ENCODE peak calls at places on chromosomes 12 and 14, in nine cellular contexts. One of them, this sample, is unnamed.

GRCh38 chr14:85437143-85437542 is 92.8 kb upstream of the FLRT2 start:
- DNase-seq in neural progenitor cell: no peak
- DNase-seq in AG09309: no peak
- DNase-seq in choroid plexus epithelial cell: peak
- DNase-seq in fibroblast of pulmonary artery: peak
- DNase-seq in AG10803: peak
- DNase-seq in mucosa of descending colon: no peak
- DNase-seq in mammary epithelial cell: peak
- DNase-seq in dorsolateral prefrontal cortex: no peak
- DNase-seq in this sample: peak

GRCh38 chr14:85534435-85534834 is 4.5 kb downstream of the FLRT2 start:
- DNase-seq in neural progenitor cell: peak
- DNase-seq in fibroblast of pulmonary artery: peak
- DNase-seq in AG09309: no peak
- DNase-seq in dorsolateral prefrontal cortex: no peak
- DNase-seq in AG10803: no peak
- DNase-seq in mucosa of descending colon: no peak
- DNase-seq in choroid plexus epithelial cell: peak
- DNase-seq in mammary epithelial cell: peak
- DNase-seq in this sample: no peak

GRCh38 chr12:78057075-78057474 is 226.4 kb downstream of the NAV3 start:
- DNase-seq in neural progenitor cell: no peak
- DNase-seq in mucosa of descending colon: no peak
- DNase-seq in mammary epithelial cell: no peak
- DNase-seq in fibroblast of pulmonary artery: no peak
- DNase-seq in AG10803: no peak
- DNase-seq in dorsolateral prefrontal cortex: no peak
- DNase-seq in choroid plexus epithelial cell: no peak
- DNase-seq in AG09309: no peak
- DNase-seq in this sample: no peak

GRCh38 chr12:13197526-13198141 is 1.1 kb downstream of the EMP1 start:
- DNase-seq in choroid plexus epithelial cell: no peak
- DNase-seq in mucosa of descending colon: no peak
- DNase-seq in AG09309: no peak
- DNase-seq in AG10803: peak
- DNase-seq in fibroblast of pulmonary artery: peak
- DNase-seq in mammary epithelial cell: no peak
- DNase-seq in neural progenitor cell: no peak
- DNase-seq in dorsolateral prefrontal cortex: no peak
- DNase-seq in this sample: peak

GRCh38 chr12:107651867-107652449 is 33.6 kb upstream of the PWP1 start:
- DNase-seq in mammary epithelial cell: peak
- DNase-seq in AG09309: no peak
- DNase-seq in dorsolateral prefrontal cortex: no peak
- DNase-seq in neural progenitor cell: no peak
- DNase-seq in choroid plexus epithelial cell: no peak
- DNase-seq in mucosa of descending colon: no peak
- DNase-seq in AG10803: no peak
- DNase-seq in fibroblast of pulmonary artery: no peak
- DNase-seq in this sample: no peak

GRCh38 chr12:26097046-26097878 is 27.6 kb downstream of the BHLHE41 start:
- DNase-seq in mammary epithelial cell: peak
- DNase-seq in fibroblast of pulmonary artery: peak
- DNase-seq in neural progenitor cell: peak
- DNase-seq in mucosa of descending colon: peak
- DNase-seq in AG10803: peak
- DNase-seq in dorsolateral prefrontal cortex: peak
- DNase-seq in choroid plexus epithelial cell: peak
- DNase-seq in AG09309: peak
- DNase-seq in this sample: peak

GRCh38 chr12:106114084-106115068 is 24.4 kb downstream of the NUAK1 start:
- DNase-seq in fibroblast of pulmonary artery: peak
- DNase-seq in neural progenitor cell: no peak
- DNase-seq in mammary epithelial cell: peak
- DNase-seq in choroid plexus epithelial cell: no peak
- DNase-seq in dorsolateral prefrontal cortex: no peak
- DNase-seq in AG10803: peak
- DNase-seq in mucosa of descending colon: no peak
- DNase-seq in AG09309: no peak
- DNase-seq in this sample: peak

GRCh38 chr12:132004946-132005345 is 55.2 kb downstream of the EP400 start:
- DNase-seq in neural progenitor cell: no peak
- DNase-seq in AG10803: no peak
- DNase-seq in mammary epithelial cell: no peak
- DNase-seq in fibroblast of pulmonary artery: no peak
- DNase-seq in mucosa of descending colon: no peak
- DNase-seq in dorsolateral prefrontal cortex: no peak
- DNase-seq in choroid plexus epithelial cell: no peak
- DNase-seq in AG09309: no peak
- DNase-seq in this sample: no peak

GRCh38 chr14:92847220-92848148 is 53.4 kb downstream of the GOLGA5 start:
- DNase-seq in dorsolateral prefrontal cortex: no peak
- DNase-seq in choroid plexus epithelial cell: no peak
- DNase-seq in AG09309: no peak
- DNase-seq in AG10803: no peak
- DNase-seq in fibroblast of pulmonary artery: no peak
- DNase-seq in mammary epithelial cell: no peak
- DNase-seq in mucosa of descending colon: no peak
- DNase-seq in neural progenitor cell: no peak
- DNase-seq in this sample: no peak

GRCh38 chr14:101313268-101313667 is 248.0 kb upstream of the DIO3 start:
- DNase-seq in mammary epithelial cell: no peak
- DNase-seq in fibroblast of pulmonary artery: no peak
- DNase-seq in choroid plexus epithelial cell: no peak
- DNase-seq in AG10803: no peak
- DNase-seq in neural progenitor cell: peak
- DNase-seq in dorsolateral prefrontal cortex: no peak
- DNase-seq in AG09309: no peak
- DNase-seq in mucosa of descending colon: no peak
- DNase-seq in this sample: no peak

GRCh38 chr12:111754671-111755070 is 12.1 kb upstream of the ALDH2 start:
- DNase-seq in choroid plexus epithelial cell: no peak
- DNase-seq in fibroblast of pulmonary artery: no peak
- DNase-seq in mammary epithelial cell: no peak
- DNase-seq in neural progenitor cell: no peak
- DNase-seq in mucosa of descending colon: no peak
- DNase-seq in dorsolateral prefrontal cortex: no peak
- DNase-seq in AG10803: no peak
- DNase-seq in AG09309: no peak
- DNase-seq in this sample: no peak

GRCh38 chr12:58425481-58426392 is 484.4 kb downstream of the ATP23 start:
- DNase-seq in AG09309: peak
- DNase-seq in dorsolateral prefrontal cortex: no peak
- DNase-seq in mucosa of descending colon: peak
- DNase-seq in AG10803: peak
- DNase-seq in mammary epithelial cell: peak
- DNase-seq in fibroblast of pulmonary artery: peak
- DNase-seq in choroid plexus epithelial cell: peak
- DNase-seq in neural progenitor cell: peak
- DNase-seq in this sample: peak

GRCh38 chr14:68506021-68506644 is 286.7 kb downstream of the ZFP36L1 start:
- DNase-seq in AG10803: peak
- DNase-seq in mammary epithelial cell: peak
- DNase-seq in neural progenitor cell: peak
- DNase-seq in mucosa of descending colon: no peak
- DNase-seq in AG09309: peak
- DNase-seq in fibroblast of pulmonary artery: peak
- DNase-seq in choroid plexus epithelial cell: peak
- DNase-seq in dorsolateral prefrontal cortex: no peak
- DNase-seq in this sample: peak

GRCh38 chr14:30375280-30375892 is 183.6 kb upstream of the G2E3 start:
- DNase-seq in fibroblast of pulmonary artery: peak
- DNase-seq in mammary epithelial cell: peak
- DNase-seq in neural progenitor cell: peak
- DNase-seq in dorsolateral prefrontal cortex: no peak
- DNase-seq in choroid plexus epithelial cell: peak
- DNase-seq in mucosa of descending colon: peak
- DNase-seq in AG09309: peak
- DNase-seq in AG10803: peak
- DNase-seq in this sample: peak

GRCh38 chr12:125330645-125331341 is 265.6 kb downstream of the AACS start:
- DNase-seq in AG09309: no peak
- DNase-seq in AG10803: peak
- DNase-seq in fibroblast of pulmonary artery: peak
- DNase-seq in choroid plexus epithelial cell: peak
- DNase-seq in neural progenitor cell: peak
- DNase-seq in dorsolateral prefrontal cortex: peak
- DNase-seq in mucosa of descending colon: peak
- DNase-seq in mammary epithelial cell: peak
- DNase-seq in this sample: peak

GRCh38 chr12:52837341-52837741 is 3.2 kb upstream of the KRT79 start:
- DNase-seq in mucosa of descending colon: no peak
- DNase-seq in neural progenitor cell: no peak
- DNase-seq in choroid plexus epithelial cell: peak
- DNase-seq in fibroblast of pulmonary artery: peak
- DNase-seq in AG09309: peak
- DNase-seq in AG10803: peak
- DNase-seq in dorsolateral prefrontal cortex: no peak
- DNase-seq in mammary epithelial cell: peak
- DNase-seq in this sample: peak

DNA sequence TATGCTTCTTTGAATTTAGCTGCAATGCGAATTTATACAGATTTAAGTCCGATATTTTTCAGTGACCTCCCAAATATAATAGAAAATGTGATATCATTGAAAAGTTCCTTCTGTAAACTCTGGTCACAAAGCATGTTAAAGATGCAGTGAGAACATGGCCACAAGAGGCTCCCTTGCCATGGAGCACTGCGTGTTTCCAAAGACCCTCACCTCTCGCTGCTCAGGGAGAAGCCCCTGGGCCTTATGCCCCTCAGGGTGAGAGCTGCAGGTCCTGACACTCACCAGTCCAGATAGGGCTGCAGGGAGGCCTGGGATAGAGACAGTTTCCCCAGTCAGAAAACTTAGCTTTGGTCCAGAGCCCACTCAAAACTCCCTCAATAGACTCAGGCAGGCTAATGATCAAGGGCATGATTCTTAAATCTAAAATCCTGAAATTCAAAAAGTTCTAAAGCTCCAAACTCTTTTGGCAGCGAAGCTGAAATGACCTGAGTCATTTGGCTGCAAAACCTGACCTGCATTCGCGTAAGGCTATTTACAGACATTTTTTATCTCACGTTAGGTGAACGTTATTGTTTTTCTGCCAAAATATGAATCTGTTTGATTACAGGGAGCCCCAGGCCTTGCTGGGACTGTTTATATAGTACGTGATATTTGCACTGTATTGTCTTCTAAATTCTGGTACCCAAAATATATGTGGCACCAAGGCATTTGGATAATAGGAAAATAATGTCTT is 67.8 kb downstream of the CAPZA3 start:
- DNase-seq in mammary epithelial cell: no peak
- DNase-seq in AG09309: no peak
- DNase-seq in choroid plexus epithelial cell: no peak
- DNase-seq in fibroblast of pulmonary artery: no peak
- DNase-seq in neural progenitor cell: peak
- DNase-seq in dorsolateral prefrontal cortex: no peak
- DNase-seq in mucosa of descending colon: no peak
- DNase-seq in AG10803: no peak
- DNase-seq in this sample: no peak
- TF ChIP-seq CTCF in mammary epithelial cell: no peak
- TF ChIP-seq CTCF in AG09309: no peak
- TF ChIP-seq CTCF in choroid plexus epithelial cell: peak
- TF ChIP-seq CTCF in fibroblast of pulmonary artery: peak
- TF ChIP-seq CTCF in neural progenitor cell: peak
- TF ChIP-seq CTCF in dorsolateral prefrontal cortex: no peak
- TF ChIP-seq CTCF in mucosa of descending colon: no peak
- TF ChIP-seq CTCF in AG10803: no peak
- TF ChIP-seq CTCF in this sample: peak

DNA sequence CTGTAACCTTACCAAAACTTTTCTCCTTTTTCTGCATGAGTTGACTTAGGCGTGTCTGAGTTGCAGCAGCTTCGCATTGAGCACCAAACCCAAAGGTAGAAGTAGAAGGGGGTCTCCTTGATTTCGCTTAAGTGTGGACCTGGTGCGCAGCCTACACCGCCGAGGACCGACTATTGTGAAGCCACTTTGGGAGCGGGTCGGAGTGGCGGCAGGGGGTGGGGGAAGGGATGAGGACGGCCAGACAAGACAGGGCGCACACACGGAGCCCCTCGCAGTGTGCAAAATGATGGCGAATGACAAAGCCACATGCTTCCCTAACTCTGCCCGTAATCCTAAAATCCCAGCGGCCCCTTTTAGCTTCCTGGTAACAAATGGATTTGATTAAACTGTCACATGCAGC is 1.1 kb downstream of the LMO3 start:
- DNase-seq in mucosa of descending colon: peak
- DNase-seq in mammary epithelial cell: no peak
- DNase-seq in AG10803: no peak
- DNase-seq in neural progenitor cell: peak
- DNase-seq in choroid plexus epithelial cell: no peak
- DNase-seq in AG09309: no peak
- DNase-seq in fibroblast of pulmonary artery: no peak
- DNase-seq in dorsolateral prefrontal cortex: no peak
- DNase-seq in this sample: no peak
- H3K4me3 ChIP-seq in mucosa of descending colon: no peak
- H3K4me3 ChIP-seq in mammary epithelial cell: no peak
- H3K4me3 ChIP-seq in AG10803: no peak
- H3K4me3 ChIP-seq in neural progenitor cell: peak
- H3K4me3 ChIP-seq in choroid plexus epithelial cell: no peak
- H3K4me3 ChIP-seq in AG09309: no peak
- H3K4me3 ChIP-seq in fibroblast of pulmonary artery: peak
- H3K4me3 ChIP-seq in dorsolateral prefrontal cortex: peak
- H3K4me3 ChIP-seq in this sample: peak

GRCh38 chr12:49188916-49189367 is at the start of gene TUBA1A:
- DNase-seq in neural progenitor cell: peak
- DNase-seq in mammary epithelial cell: peak
- DNase-seq in dorsolateral prefrontal cortex: peak
- DNase-seq in AG09309: peak
- DNase-seq in choroid plexus epithelial cell: peak
- DNase-seq in mucosa of descending colon: peak
- DNase-seq in fibroblast of pulmonary artery: peak
- DNase-seq in AG10803: peak
- DNase-seq in this sample: peak
- TF ChIP-seq CTCF in neural progenitor cell: no peak
- TF ChIP-seq CTCF in mammary epithelial cell: no peak
- TF ChIP-seq CTCF in dorsolateral prefrontal cortex: no peak
- TF ChIP-seq CTCF in AG09309: no peak
- TF ChIP-seq CTCF in choroid plexus epithelial cell: peak
- TF ChIP-seq CTCF in mucosa of descending colon: no peak
- TF ChIP-seq CTCF in fibroblast of pulmonary artery: no peak
- TF ChIP-seq CTCF in AG10803: no peak
- TF ChIP-seq CTCF in this sample: no peak

DNA sequence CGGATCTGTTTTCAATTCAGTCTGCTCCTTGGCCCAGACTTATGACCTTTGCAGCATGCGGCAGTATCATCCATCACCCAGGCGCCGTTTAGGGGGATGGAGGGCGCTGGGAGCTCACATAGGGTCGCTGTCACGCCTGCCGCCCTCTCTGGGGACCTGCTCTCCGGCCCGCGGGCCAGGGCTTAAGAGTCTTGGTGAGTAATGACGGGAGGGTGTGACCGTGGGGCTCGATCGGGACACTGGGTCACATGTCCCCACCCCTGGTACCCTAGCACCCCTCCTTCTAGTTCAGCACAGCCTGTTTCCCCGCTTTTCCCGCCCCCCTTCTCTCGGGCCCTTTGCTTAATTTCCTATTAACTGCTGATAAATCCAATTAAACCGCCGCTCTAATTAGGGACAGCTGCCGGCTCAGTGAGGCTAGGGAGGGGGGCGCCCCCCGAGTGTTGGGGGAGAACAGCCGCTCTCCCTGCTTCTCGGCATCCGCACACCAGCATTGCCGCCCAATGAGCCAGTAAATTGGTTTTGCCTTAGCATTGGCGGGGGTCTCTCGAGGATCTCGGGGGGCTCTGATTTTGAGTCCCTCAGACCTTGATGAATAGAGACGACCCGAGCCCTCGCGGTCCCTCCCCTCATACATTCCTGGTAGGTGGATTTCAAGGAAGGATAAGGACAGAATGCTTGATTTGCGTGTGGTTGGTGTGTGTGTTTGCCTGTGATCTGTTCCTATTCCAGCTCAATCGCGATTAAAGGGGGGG is 9.3 kb downstream of the STAC3 start:
- DNase-seq in neural progenitor cell: no peak
- DNase-seq in fibroblast of pulmonary artery: no peak
- DNase-seq in AG09309: no peak
- DNase-seq in dorsolateral prefrontal cortex: no peak
- DNase-seq in AG10803: no peak
- DNase-seq in mucosa of descending colon: peak
- DNase-seq in mammary epithelial cell: no peak
- DNase-seq in choroid plexus epithelial cell: no peak
- DNase-seq in this sample: no peak
- H3K4me3 ChIP-seq in neural progenitor cell: peak
- H3K4me3 ChIP-seq in fibroblast of pulmonary artery: peak
- H3K4me3 ChIP-seq in AG09309: peak
- H3K4me3 ChIP-seq in dorsolateral prefrontal cortex: peak
- H3K4me3 ChIP-seq in AG10803: peak
- H3K4me3 ChIP-seq in mucosa of descending colon: no peak
- H3K4me3 ChIP-seq in mammary epithelial cell: no peak
- H3K4me3 ChIP-seq in choroid plexus epithelial cell: no peak
- H3K4me3 ChIP-seq in this sample: peak

This sample was measured in fibroblast of the aortic adventitia.